ENCODE peak calls at places on chromosomes 12 and 14, in four cellular contexts. One of them, this sample, is unnamed.

GRCh38 chr12:40224439-40225291 is at the start of gene LRRK2:
- DNase-seq in stomach: peak
- DNase-seq in substantia nigra: peak
- DNase-seq in right lobe of liver: peak
- DNase-seq in this sample: no peak

GRCh38 chr12:60070541-60070940 is 474.7 kb downstream of the SLC16A7 start:
- DNase-seq in stomach: no peak
- DNase-seq in substantia nigra: no peak
- DNase-seq in right lobe of liver: no peak
- DNase-seq in this sample: peak

GRCh38 chr12:50574621-50575348 is 70.0 kb downstream of the DIP2B start:
- DNase-seq in stomach: no peak
- DNase-seq in substantia nigra: no peak
- DNase-seq in right lobe of liver: no peak
- DNase-seq in this sample: no peak

GRCh38 chr14:92690171-92691011 is 58.0 kb downstream of the LGMN start:
- DNase-seq in stomach: peak
- DNase-seq in substantia nigra: no peak
- DNase-seq in right lobe of liver: no peak
- DNase-seq in this sample: no peak

GRCh38 chr12:43294881-43295280 is 257.1 kb downstream of the ADAMTS20 start:
- DNase-seq in stomach: no peak
- DNase-seq in substantia nigra: no peak
- DNase-seq in right lobe of liver: no peak
- DNase-seq in this sample: no peak

GRCh38 chr12:105920161-105920684 is 218.5 kb downstream of the NUAK1 start:
- DNase-seq in stomach: no peak
- DNase-seq in substantia nigra: peak
- DNase-seq in right lobe of liver: no peak
- DNase-seq in this sample: peak

GRCh38 chr12:104599985-104600712 is 143.4 kb downstream of the CHST11 start:
- DNase-seq in stomach: no peak
- DNase-seq in substantia nigra: no peak
- DNase-seq in right lobe of liver: no peak
- DNase-seq in this sample: no peak

GRCh38 chr14:91140672-91141071 is 26.8 kb downstream of the DGLUCY start:
- DNase-seq in stomach: peak
- DNase-seq in substantia nigra: peak
- DNase-seq in right lobe of liver: no peak
- DNase-seq in this sample: no peak

GRCh38 chr14:74697543-74697942 is 15.3 kb downstream of the AREL1 start:
- DNase-seq in stomach: no peak
- DNase-seq in substantia nigra: no peak
- DNase-seq in right lobe of liver: no peak
- DNase-seq in this sample: no peak

GRCh38 chr14:69789118-69789640 is 7.9 kb downstream of the SLC10A1 start:
- DNase-seq in stomach: no peak
- DNase-seq in substantia nigra: no peak
- DNase-seq in right lobe of liver: no peak
- DNase-seq in this sample: peak

GRCh38 chr12:24510581-24511125 is 438.2 kb downstream of the BCAT1 start:
- DNase-seq in stomach: no peak
- DNase-seq in substantia nigra: no peak
- DNase-seq in right lobe of liver: no peak
- DNase-seq in this sample: no peak

GRCh38 chr12:59803735-59804134 is 207.9 kb downstream of the SLC16A7 start:
- DNase-seq in stomach: no peak
- DNase-seq in substantia nigra: no peak
- DNase-seq in right lobe of liver: no peak
- DNase-seq in this sample: no peak

GRCh38 chr12:96044017-96044985 is 8.9 kb upstream of the LTA4H start:
- DNase-seq in stomach: no peak
- DNase-seq in substantia nigra: no peak
- DNase-seq in right lobe of liver: no peak
- DNase-seq in this sample: no peak

GRCh38 chr14:71181215-71182003 is 274.1 kb downstream of the PCNX1 start:
- DNase-seq in stomach: no peak
- DNase-seq in substantia nigra: no peak
- DNase-seq in right lobe of liver: no peak
- DNase-seq in this sample: no peak

GRCh38 chr14:102775855-102776760 is 1.1 kb upstream of the TRAF3 start:
- DNase-seq in stomach: peak
- DNase-seq in substantia nigra: no peak
- DNase-seq in right lobe of liver: no peak
- DNase-seq in this sample: no peak

GRCh38 chr12:115473257-115473956 is 789.4 kb upstream of the TBX3 start:
- DNase-seq in stomach: peak
- DNase-seq in substantia nigra: no peak
- DNase-seq in right lobe of liver: no peak
- DNase-seq in this sample: no peak

GRCh38 chr12:69341328-69341727 is 6.9 kb upstream of the LYZ start:
- DNase-seq in stomach: no peak
- DNase-seq in substantia nigra: no peak
- DNase-seq in right lobe of liver: no peak
- DNase-seq in this sample: no peak

GRCh38 chr12:50057000-50057841 is at the start of gene ASIC1:
- DNase-seq in stomach: peak
- DNase-seq in substantia nigra: peak
- DNase-seq in right lobe of liver: peak
- DNase-seq in this sample: no peak

GRCh38 chr14:26175659-26176058 is 422.2 kb downstream of the NOVA1 start:
- DNase-seq in stomach: no peak
- DNase-seq in substantia nigra: peak
- DNase-seq in right lobe of liver: no peak
- DNase-seq in this sample: no peak

GRCh38 chr12:94099191-94099983 is 49.0 kb upstream of the PLXNC1 start:
- DNase-seq in stomach: no peak
- DNase-seq in substantia nigra: no peak
- DNase-seq in right lobe of liver: no peak
- DNase-seq in this sample: no peak

GRCh38 chr12:44063671-44064070 is 227.8 kb downstream of the TMEM117 start:
- DNase-seq in stomach: no peak
- DNase-seq in substantia nigra: no peak
- DNase-seq in right lobe of liver: no peak
- DNase-seq in this sample: no peak

GRCh38 chr12:45130881-45131281 is 80.0 kb upstream of the DBX2 start:
- DNase-seq in stomach: no peak
- DNase-seq in substantia nigra: peak
- DNase-seq in right lobe of liver: peak
- DNase-seq in this sample: peak

GRCh38 chr12:89556976-89557375 is 31.1 kb upstream of the POC1B start:
- DNase-seq in stomach: no peak
- DNase-seq in substantia nigra: no peak
- DNase-seq in right lobe of liver: no peak
- DNase-seq in this sample: no peak

GRCh38 chr14:72024043-72024407 is 91.8 kb downstream of the RGS6 start:
- DNase-seq in stomach: peak
- DNase-seq in substantia nigra: no peak
- DNase-seq in right lobe of liver: no peak
- DNase-seq in this sample: no peak

GRCh38 chr12:131126662-131127173 is 173.0 kb downstream of the ADGRD1 start:
- DNase-seq in stomach: no peak
- DNase-seq in substantia nigra: no peak
- DNase-seq in right lobe of liver: no peak
- DNase-seq in this sample: no peak

GRCh38 chr12:2461046-2461445 is 333.7 kb upstream of the FKBP4 start:
- DNase-seq in stomach: no peak
- DNase-seq in substantia nigra: no peak
- DNase-seq in right lobe of liver: no peak
- DNase-seq in this sample: no peak

GRCh38 chr12:93484315-93484981 is 17.1 kb downstream of the MRPL42 start:
- DNase-seq in stomach: no peak
- DNase-seq in substantia nigra: no peak
- DNase-seq in right lobe of liver: peak
- DNase-seq in this sample: no peak

GRCh38 chr12:120842595-120842994 is 61.6 kb downstream of the SPPL3 start:
- DNase-seq in stomach: no peak
- DNase-seq in substantia nigra: no peak
- DNase-seq in right lobe of liver: no peak
- DNase-seq in this sample: no peak

GRCh38 chr12:65300679-65301349 is 22.3 kb downstream of the MSRB3 start:
- DNase-seq in stomach: no peak
- DNase-seq in substantia nigra: no peak
- DNase-seq in right lobe of liver: no peak
- DNase-seq in this sample: no peak

GRCh38 chr12:13242926-13243325 is 46.4 kb downstream of the EMP1 start:
- DNase-seq in stomach: no peak
- DNase-seq in substantia nigra: no peak
- DNase-seq in right lobe of liver: no peak
- DNase-seq in this sample: no peak

GRCh38 chr12:124720687-124721500 is 142.8 kb downstream of the SCARB1 start:
- DNase-seq in stomach: peak
- DNase-seq in substantia nigra: peak
- DNase-seq in right lobe of liver: peak
- DNase-seq in this sample: no peak

GRCh38 chr12:92419201-92419600 is 273.6 kb upstream of the BTG1 start:
- DNase-seq in stomach: no peak
- DNase-seq in substantia nigra: no peak
- DNase-seq in right lobe of liver: no peak
- DNase-seq in this sample: no peak

GRCh38 chr12:92414383-92415065 is 268.9 kb upstream of the BTG1 start:
- DNase-seq in stomach: no peak
- DNase-seq in substantia nigra: no peak
- DNase-seq in right lobe of liver: no peak
- DNase-seq in this sample: no peak

GRCh38 chr12:92417343-92417742 is 271.7 kb upstream of the BTG1 start:
- DNase-seq in stomach: no peak
- DNase-seq in substantia nigra: no peak
- DNase-seq in right lobe of liver: no peak
- DNase-seq in this sample: no peak

GRCh38 chr12:92412931-92413685 is 267.5 kb upstream of the BTG1 start:
- DNase-seq in stomach: no peak
- DNase-seq in substantia nigra: no peak
- DNase-seq in right lobe of liver: no peak
- DNase-seq in this sample: no peak

DNA sequence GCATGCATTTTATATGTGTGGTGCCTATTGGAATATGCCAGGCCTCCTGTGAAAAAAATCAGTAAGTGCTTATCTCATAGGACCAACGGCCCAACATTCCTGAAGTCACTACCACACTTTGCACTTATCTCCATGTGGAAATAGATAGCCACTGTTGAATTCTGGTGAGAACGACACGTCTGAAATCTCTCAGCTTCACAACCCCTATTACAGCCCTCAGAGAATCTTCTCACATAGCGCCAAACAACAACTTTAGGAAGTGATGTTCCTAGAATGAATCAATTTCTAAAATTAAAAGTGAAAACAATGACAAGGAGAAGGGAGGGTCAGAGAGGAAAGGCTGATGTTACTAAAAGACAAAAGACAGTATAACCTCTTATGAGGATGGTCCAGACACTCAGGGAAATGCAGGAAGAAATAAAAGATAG is 270.8 kb upstream of the BTG1 start:
- DNase-seq in stomach: no peak
- DNase-seq in substantia nigra: no peak
- DNase-seq in right lobe of liver: no peak
- DNase-seq in this sample: no peak
- H3K27ac ChIP-seq in stomach: no peak
- H3K27ac ChIP-seq in substantia nigra: no peak
- H3K27ac ChIP-seq in right lobe of liver: no peak
- H3K27ac ChIP-seq in this sample: no peak

GRCh38 chr14:81517798-81518398 is 15.8 kb downstream of the SEL1L start:
- DNase-seq in stomach: no peak
- DNase-seq in substantia nigra: no peak
- DNase-seq in right lobe of liver: peak
- DNase-seq in this sample: no peak
- H3K27ac ChIP-seq in stomach: peak
- H3K27ac ChIP-seq in substantia nigra: no peak
- H3K27ac ChIP-seq in right lobe of liver: peak
- H3K27ac ChIP-seq in this sample: no peak

GRCh38 chr12:6352198-6353173 is 10.6 kb upstream of the TNFRSF1A start:
- DNase-seq in stomach: no peak
- DNase-seq in substantia nigra: no peak
- DNase-seq in right lobe of liver: no peak
- DNase-seq in this sample: no peak
- H3K27ac ChIP-seq in stomach: peak
- H3K27ac ChIP-seq in substantia nigra: no peak
- H3K27ac ChIP-seq in right lobe of liver: peak
- H3K27ac ChIP-seq in this sample: no peak

GRCh38 chr12:57483466-57483865 is 3.8 kb upstream of the ARHGAP9 start:
- DNase-seq in stomach: no peak
- DNase-seq in substantia nigra: no peak
- DNase-seq in right lobe of liver: no peak
- DNase-seq in this sample: no peak
- H3K27ac ChIP-seq in stomach: no peak
- H3K27ac ChIP-seq in substantia nigra: no peak
- H3K27ac ChIP-seq in right lobe of liver: no peak
- H3K27ac ChIP-seq in this sample: no peak

GRCh38 chr14:77616454-77617229 is at the start of gene SPTLC2:
- DNase-seq in stomach: peak
- DNase-seq in substantia nigra: peak
- DNase-seq in right lobe of liver: peak
- DNase-seq in this sample: peak
- H3K27ac ChIP-seq in stomach: peak
- H3K27ac ChIP-seq in substantia nigra: peak
- H3K27ac ChIP-seq in right lobe of liver: peak
- H3K27ac ChIP-seq in this sample: peak

GRCh38 chr14:22502551-22502950 is 86.5 kb downstream of the DAD1 start:
- DNase-seq in stomach: no peak
- DNase-seq in substantia nigra: no peak
- DNase-seq in right lobe of liver: no peak
- DNase-seq in this sample: no peak

GRCh38 chr14:22505309-22505708 is 83.7 kb downstream of the DAD1 start:
- DNase-seq in stomach: no peak
- DNase-seq in substantia nigra: no peak
- DNase-seq in right lobe of liver: no peak
- DNase-seq in this sample: no peak

GRCh38 chr14:22500525-22500924 is 88.5 kb downstream of the DAD1 start:
- DNase-seq in stomach: no peak
- DNase-seq in substantia nigra: no peak
- DNase-seq in right lobe of liver: no peak
- DNase-seq in this sample: no peak

GRCh38 chr14:22500954-22501353 is 88.1 kb downstream of the DAD1 start:
- DNase-seq in stomach: no peak
- DNase-seq in substantia nigra: no peak
- DNase-seq in right lobe of liver: no peak
- DNase-seq in this sample: no peak

DNA sequence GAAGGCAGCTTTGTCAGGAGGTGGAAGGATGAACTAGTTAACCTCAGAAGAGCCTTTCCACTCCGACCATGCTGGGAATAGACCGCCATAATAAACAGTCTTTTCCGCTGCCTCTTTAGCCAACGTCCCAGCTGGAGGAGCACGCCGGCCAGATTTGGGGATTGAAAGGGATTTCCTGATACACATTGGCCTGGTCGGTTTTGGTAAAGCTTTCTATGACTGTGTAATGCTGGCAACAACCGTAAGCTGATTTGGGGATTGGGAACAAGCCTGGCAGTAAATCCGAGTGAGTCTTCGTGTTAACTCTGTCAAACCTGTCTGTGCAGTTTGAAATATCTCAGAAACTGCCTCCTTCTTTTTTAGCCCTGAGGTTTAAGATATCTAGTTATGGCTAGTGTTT is 87.0 kb downstream of the DAD1 start:
- DNase-seq in stomach: no peak
- DNase-seq in substantia nigra: no peak
- DNase-seq in right lobe of liver: no peak
- DNase-seq in this sample: no peak
- H3K27ac ChIP-seq in stomach: peak
- H3K27ac ChIP-seq in substantia nigra: no peak
- H3K27ac ChIP-seq in right lobe of liver: no peak
- H3K27ac ChIP-seq in this sample: no peak

This sample was measured in epithelial cell of prostate.